ENCODE peak calls at places on chromosomes 13 and 19, in five cellular contexts. C, N, V, S and J are unnamed samples.

GRCh38 chr13:51125495-51126226 is 14.6 kb upstream of the C13orf42 start:
- DNase-seq in C (peak; percentile 25), N (peak; percentile 73), V (peak; percentile 16), S (peak; percentile 63), J (peak; percentile 19)

GRCh38 chr19:44598355-44598754 is 15.0 kb upstream of the IGSF23 start:
- DNase-seq in C (no peak), N (no peak), V (no peak), S (no peak), J (no peak)

GRCh38 chr13:109859216-109859835 is 72.9 kb upstream of the IRS2 start:
- DNase-seq in C (no peak), N (no peak), V (no peak), S (no peak), J (no peak)

GRCh38 chr19:5091576-5092215 is 122.8 kb downstream of the KDM4B start:
- DNase-seq in C (peak; percentile 77), N (no peak), V (no peak), S (no peak), J (no peak)

GRCh38 chr19:2549701-2550191 is 73.8 kb downstream of the GADD45B start:
- DNase-seq in C (no peak), N (no peak), V (no peak), S (no peak), J (no peak)

GRCh38 chr13:98874029-98874397 is 103.9 kb downstream of the DOCK9 start:
- DNase-seq in C (no peak), N (no peak), V (no peak), S (no peak), J (no peak)

GRCh38 chr13:112670118-112670517 is 19.7 kb upstream of the ATP11A start:
- DNase-seq in C (no peak), N (no peak), V (no peak), S (peak; percentile 20), J (no peak)

GRCh38 chr13:99250977-99251825 is 7.0 kb downstream of the GPR18 start:
- DNase-seq in C (no peak), N (no peak), V (no peak), S (no peak), J (no peak)

GRCh38 chr19:47228937-47229673 is 1.9 kb downstream of the BBC3 start:
- DNase-seq in C (peak; percentile 24), N (no peak), V (no peak), S (peak; percentile 32), J (peak; percentile 75)

GRCh38 chr19:7153008-7153407 is 83.5 kb downstream of the ZNF557 start:
- DNase-seq in C (no peak), N (no peak), V (no peak), S (no peak), J (no peak)

GRCh38 chr13:83752141-83752540 is 130.1 kb downstream of the SLITRK1 start:
- DNase-seq in C (no peak), N (no peak), V (no peak), S (peak; percentile 16), J (no peak)

GRCh38 chr13:31629085-31629785 is 110.1 kb upstream of the RXFP2 start:
- DNase-seq in C (no peak), N (no peak), V (no peak), S (no peak), J (no peak)

GRCh38 chr19:16608290-16608704 is 19.7 kb downstream of the MED26 start:
- DNase-seq in C (no peak), N (no peak), V (no peak), S (no peak), J (no peak)

DNA sequence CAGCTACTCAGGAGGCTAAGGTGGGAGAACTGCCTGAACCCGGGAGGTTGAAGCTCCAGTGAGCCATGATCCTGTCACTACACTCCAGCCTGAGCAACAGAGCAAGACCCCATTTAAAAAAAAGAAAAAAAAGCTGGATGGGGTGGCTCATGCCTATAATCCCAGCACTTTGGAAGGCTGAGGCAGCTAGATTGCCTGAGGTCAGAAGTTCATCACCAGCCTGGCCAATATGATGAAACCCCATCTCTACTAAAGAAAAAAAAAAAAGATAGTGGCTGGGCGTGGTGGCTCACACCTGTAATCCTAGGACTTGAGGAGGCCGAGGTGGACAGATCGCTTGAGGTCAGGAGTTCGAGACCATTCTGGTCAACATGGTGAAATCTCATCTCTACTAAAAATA is 15.0 kb downstream of the LTBP4 start:
- DNase-seq in C (no peak), N (no peak), V (no peak), S (no peak), J (no peak)
- TF ChIP-seq MAX in C (no peak), N (no peak), V (no peak), S (no peak), J (no peak)

DNA sequence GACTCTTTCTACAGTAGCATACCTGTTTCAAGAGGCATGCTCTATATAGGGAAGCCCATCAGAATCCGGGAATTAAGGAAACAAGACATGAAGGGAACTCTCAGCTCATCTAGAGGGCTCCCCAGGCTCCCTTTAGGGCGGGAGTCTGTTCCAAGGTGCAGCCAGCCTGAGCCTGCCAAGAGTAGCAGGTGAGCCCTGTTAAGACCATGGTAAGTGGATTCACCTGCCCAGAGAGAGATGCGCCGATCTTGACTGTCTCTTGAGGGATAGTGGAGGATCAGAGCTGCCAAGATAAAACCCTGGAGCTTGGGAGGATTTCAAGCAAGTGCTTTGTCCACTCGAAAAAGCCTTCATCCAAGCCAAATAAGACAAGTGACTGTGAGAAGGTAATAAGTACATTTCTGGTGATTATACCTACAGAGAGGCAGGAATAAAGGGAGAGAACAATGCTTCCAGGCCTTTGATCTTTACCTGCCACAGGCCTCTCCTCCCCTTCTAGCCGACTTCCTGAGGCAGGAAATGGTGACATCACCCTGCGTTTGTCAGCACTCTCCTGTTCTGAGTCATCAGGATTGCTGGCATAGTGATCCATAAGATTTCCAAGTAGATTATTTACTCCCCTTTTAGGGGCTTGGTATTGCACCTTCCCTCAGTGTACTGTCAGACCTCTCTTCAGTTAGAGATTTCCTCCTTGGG is 31.5 kb downstream of the KLF5 start:
- DNase-seq in C (peak; percentile 15), N (no peak), V (no peak), S (peak; percentile 95), J (peak; percentile 79)
- TF ChIP-seq SMC3 in C (no peak), N (no peak), V (no peak), S (no peak), J (no peak)

GRCh38 chr19:33442706-33443105 is 69.2 kb downstream of the CEBPG start:
- DNase-seq in C (no peak), N (no peak), V (no peak), S (no peak), J (no peak)
- TF ChIP-seq MAX in C (no peak), N (no peak), V (no peak), S (no peak), J (no peak)

DNA sequence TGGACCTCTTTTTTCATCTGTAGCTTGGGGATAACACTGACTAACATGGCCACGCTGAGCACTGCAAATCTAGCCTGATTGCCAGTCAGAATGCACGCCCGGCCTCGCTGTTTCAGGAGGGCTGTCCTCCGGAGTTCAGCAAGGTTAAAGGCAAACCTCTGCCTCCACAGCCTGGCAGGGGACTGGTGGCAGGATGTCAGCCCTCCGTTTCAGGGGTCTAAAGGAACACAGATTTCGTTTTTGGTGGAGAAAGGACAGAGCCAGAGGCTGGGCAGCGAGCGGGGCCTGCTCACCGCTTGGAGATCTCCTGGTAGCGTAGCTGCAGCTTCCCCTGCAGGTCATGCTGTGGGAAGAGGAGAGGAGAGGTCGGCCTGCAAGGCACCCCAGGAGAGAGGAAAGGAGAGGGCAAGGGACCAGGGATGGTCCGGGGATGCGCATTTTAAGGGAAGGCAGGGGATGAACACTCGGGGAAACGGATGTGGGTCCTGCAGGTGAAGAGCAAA is 560 bp downstream of the NDUFA7 start:
- DNase-seq in C (no peak), N (no peak), V (no peak), S (peak; percentile 25), J (no peak)
- TF ChIP-seq SMC3 in C (no peak), N (no peak), V (no peak), S (no peak), J (no peak)

GRCh38 chr13:80957019-80957650 is 616.2 kb upstream of the SPRY2 start:
- DNase-seq in C (no peak), N (no peak), V (no peak), S (peak; percentile 6), J (no peak)
- TF ChIP-seq MAX in C (no peak), N (no peak), V (no peak), S (no peak), J (no peak)